ENCODE peak calls at places on chromosome 2, in four cellular contexts. F is mammary epithelial cell, A is endothelial cell of umbilical vein, C is PC-3. W is an unnamed sample.

GRCh38 chr2:35410431-35411061 is 945.0 kb upstream of the CRIM1 start:
- DNase-seq in F (peak), A (peak), C (peak), W (peak)

GRCh38 chr2:79219383-79219988 is 59.9 kb upstream of the REG3A start:
- DNase-seq in F (peak), A (peak), C (peak), W (peak)

GRCh38 chr2:16441431-16441830 is 224.2 kb downstream of the CYRIA start:
- DNase-seq in F (no peak), A (no peak), C (no peak), W (no peak)

GRCh38 chr2:38163006-38163405 is 87.1 kb upstream of the CYP1B1 start:
- DNase-seq in F (no peak), A (no peak), C (peak), W (no peak)

GRCh38 chr2:234483568-234484251 is 13.2 kb downstream of the ARL4C start:
- DNase-seq in F (no peak), A (no peak), C (no peak), W (no peak)

GRCh38 chr2:34161546-34161945 is 562.4 kb upstream of the FAM98A start:
- DNase-seq in F (no peak), A (no peak), C (peak), W (no peak)

GRCh38 chr2:1808921-1809551 is 64.7 kb upstream of the PXDN start:
- DNase-seq in F (no peak), A (no peak), C (no peak), W (no peak)

GRCh38 chr2:27320958-27321543 is 1.8 kb downstream of the MPV17 start:
- DNase-seq in F (peak), A (peak), C (peak), W (peak)

GRCh38 chr2:108535380-108535677 is 1.1 kb downstream of the LIMS1 start:
- DNase-seq in F (peak), A (no peak), C (peak), W (peak)

GRCh38 chr2:146312899-146313298 is 1531.9 kb upstream of the ACVR2A start:
- DNase-seq in F (no peak), A (peak), C (peak), W (no peak)

GRCh38 chr2:98504386-98505109 is 59.9 kb downstream of the INPP4A start:
- DNase-seq in F (no peak), A (peak), C (no peak), W (no peak)

GRCh38 chr2:98615481-98615880 is 7.1 kb downstream of the UNC50 start:
- DNase-seq in F (no peak), A (no peak), C (no peak), W (no peak)

GRCh38 chr2:241227635-241227993 is 39.1 kb downstream of the ANO7 start:
- DNase-seq in F (no peak), A (no peak), C (no peak), W (no peak)

GRCh38 chr2:216618785-216619184 is 14.4 kb upstream of the IGFBP2 start:
- DNase-seq in F (no peak), A (no peak), C (no peak), W (no peak)

GRCh38 chr2:18117592-18117991 is 239.1 kb downstream of the KCNS3 start:
- DNase-seq in F (peak), A (peak), C (peak), W (peak)

GRCh38 chr2:44178950-44179349 is 10.3 kb downstream of the PPM1B start:
- DNase-seq in F (no peak), A (no peak), C (no peak), W (no peak)

GRCh38 chr2:23711979-23712755 is 214.8 kb downstream of the ATAD2B start:
- DNase-seq in F (no peak), A (no peak), C (no peak), W (no peak)

GRCh38 chr2:201151127-201152074 is 31.5 kb upstream of the CASP10 start:
- DNase-seq in F (peak), A (peak), C (peak), W (no peak)

GRCh38 chr2:193627187-193627917 is 1432.6 kb upstream of the TMEFF2 start:
- DNase-seq in F (peak), A (no peak), C (no peak), W (peak)

GRCh38 chr2:154097823-154098398 is 226.2 kb downstream of the GALNT13 start:
- DNase-seq in F (peak), A (no peak), C (no peak), W (no peak)

GRCh38 chr2:100957971-100958653 is 44.0 kb upstream of the RPL31 start:
- DNase-seq in F (peak), A (no peak), C (peak), W (peak)

GRCh38 chr2:134601266-134601665 is 117.5 kb downstream of the TMEM163 start:
- DNase-seq in F (no peak), A (no peak), C (no peak), W (no peak)

GRCh38 chr2:199463000-199463692 is 5.4 kb upstream of the SATB2 start:
- DNase-seq in F (peak), A (peak), C (peak), W (peak)

GRCh38 chr2:95320986-95321767 is 24.0 kb downstream of the KCNIP3 start:
- DNase-seq in F (no peak), A (no peak), C (no peak), W (no peak)

GRCh38 chr2:113138428-113139322 is 11.3 kb downstream of the IL1RN start:
- DNase-seq in F (peak), A (peak), C (peak), W (peak)

GRCh38 chr2:121071058-121071504 is 213.9 kb downstream of the TFCP2L1 start:
- DNase-seq in F (no peak), A (peak), C (peak), W (peak)

GRCh38 chr2:8581601-8582041 is 100.2 kb upstream of the ID2 start:
- DNase-seq in F (no peak), A (no peak), C (no peak), W (no peak)

GRCh38 chr2:216299588-216299987 is 72.7 kb downstream of the MARCHF4 start:
- DNase-seq in F (peak), A (no peak), C (no peak), W (no peak)

GRCh38 chr2:224952942-224953657 is 89.2 kb downstream of the DOCK10 start:
- DNase-seq in F (no peak), A (no peak), C (no peak), W (no peak)
- H2AFZ ChIP-seq in F (no peak), A (no peak), C (no peak), W (no peak)

DNA sequence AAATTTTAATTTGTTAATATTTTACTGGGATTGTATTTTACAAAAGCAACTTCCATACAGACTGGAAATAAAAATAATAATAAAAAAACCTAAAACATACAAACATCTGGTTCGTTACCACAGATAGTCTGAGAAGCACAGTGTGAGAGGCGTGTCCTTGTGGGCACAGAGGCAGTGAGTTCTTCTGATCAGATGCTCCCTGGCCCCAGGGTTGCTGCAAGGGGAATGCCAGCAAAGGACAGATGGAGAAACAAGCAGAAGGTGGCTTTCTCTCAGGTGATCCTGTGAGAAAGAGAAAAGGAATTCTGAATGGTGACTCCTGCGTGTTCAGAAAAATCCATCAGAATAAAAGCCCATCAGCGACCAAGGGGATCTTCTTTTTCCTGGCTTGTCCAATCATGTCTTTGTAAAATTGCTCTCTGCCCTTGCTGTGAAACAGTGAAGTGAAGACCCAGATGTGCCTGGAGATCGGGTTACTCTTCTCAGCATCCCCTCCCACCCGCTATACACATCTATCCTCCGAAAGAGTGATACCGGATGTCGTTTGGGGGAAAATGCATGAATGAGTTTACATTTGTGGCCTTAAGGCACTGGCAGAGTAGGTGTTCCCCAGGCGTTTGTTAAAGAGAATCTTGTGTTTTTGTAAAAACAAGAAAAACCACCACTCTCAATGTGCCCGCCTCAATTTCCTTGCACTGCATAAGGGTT is 528.4 kb downstream of the CMPK2 start:
- DNase-seq in F (no peak), A (no peak), C (no peak), W (peak)
- TF ChIP-seq EZH2 in F (no peak), A (no peak), C (no peak), W (no peak)

DNA sequence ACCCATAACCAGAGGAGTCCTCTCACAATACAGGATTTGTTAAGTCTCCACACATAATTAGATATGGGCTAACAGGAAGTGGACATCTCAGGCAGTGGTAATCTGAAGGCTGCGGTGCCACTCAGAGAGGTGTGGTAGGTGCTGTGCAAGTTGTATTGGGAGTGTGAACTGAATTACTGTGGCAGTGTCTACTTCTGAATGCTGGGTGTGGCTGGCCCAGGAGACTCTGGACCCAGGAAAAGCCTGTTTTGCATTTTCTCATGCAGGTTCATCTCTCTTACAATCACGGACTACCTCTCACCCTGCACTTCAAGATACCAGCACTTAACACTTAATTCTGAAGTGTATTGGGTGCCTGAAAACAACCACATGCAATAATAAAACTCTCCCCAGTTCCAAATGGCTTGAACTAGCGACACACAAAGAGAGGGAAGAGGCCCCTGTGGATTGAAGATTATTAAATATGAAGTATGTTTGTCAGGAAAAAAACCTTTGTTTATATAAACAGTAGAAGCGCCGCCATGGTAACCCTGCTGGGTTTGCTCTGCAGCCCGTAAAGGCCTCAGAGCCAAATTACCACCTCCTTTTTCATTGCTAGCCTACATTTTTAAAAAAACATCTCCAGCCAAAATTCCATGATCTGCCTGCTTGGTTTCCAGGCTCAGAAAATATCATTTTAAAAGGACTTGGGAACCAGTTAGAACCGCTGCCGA is 77.5 kb downstream of the GFPT1 start:
- DNase-seq in F (no peak), A (peak), C (peak), W (peak)
- H2AFZ ChIP-seq in F (no peak), A (no peak), C (peak), W (no peak)

GRCh38 chr2:176075476-176075875 is 8.3 kb downstream of the EVX2 start:
- DNase-seq in F (no peak), A (no peak), C (no peak), W (peak)
- TF ChIP-seq EZH2 in F (peak), A (peak), C (no peak), W (no peak)

DNA sequence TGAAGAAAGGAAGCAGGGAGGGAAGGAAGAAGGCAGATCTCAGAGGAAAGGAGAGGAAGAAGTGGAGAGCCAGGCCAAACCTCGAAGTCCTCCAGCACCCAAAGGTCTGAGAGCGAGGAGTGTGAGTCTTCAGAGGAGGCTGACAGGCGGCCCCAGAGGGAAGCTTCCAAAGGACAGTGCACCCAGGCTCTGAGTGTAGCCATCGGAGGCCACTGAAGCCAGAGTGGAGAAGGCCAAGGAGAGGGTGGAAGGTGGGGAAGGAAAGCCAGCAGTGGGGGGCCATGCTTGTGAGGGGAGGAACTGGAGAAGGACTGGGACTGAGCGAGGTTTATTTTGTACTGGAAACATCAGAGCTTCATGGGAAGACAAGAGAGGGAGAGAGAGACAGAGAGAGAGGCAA is 6.0 kb downstream of the ATP6V1B1 start:
- DNase-seq in F (no peak), A (no peak), C (no peak), W (no peak)
- H2AFZ ChIP-seq in F (no peak), A (no peak), C (no peak), W (no peak)

DNA sequence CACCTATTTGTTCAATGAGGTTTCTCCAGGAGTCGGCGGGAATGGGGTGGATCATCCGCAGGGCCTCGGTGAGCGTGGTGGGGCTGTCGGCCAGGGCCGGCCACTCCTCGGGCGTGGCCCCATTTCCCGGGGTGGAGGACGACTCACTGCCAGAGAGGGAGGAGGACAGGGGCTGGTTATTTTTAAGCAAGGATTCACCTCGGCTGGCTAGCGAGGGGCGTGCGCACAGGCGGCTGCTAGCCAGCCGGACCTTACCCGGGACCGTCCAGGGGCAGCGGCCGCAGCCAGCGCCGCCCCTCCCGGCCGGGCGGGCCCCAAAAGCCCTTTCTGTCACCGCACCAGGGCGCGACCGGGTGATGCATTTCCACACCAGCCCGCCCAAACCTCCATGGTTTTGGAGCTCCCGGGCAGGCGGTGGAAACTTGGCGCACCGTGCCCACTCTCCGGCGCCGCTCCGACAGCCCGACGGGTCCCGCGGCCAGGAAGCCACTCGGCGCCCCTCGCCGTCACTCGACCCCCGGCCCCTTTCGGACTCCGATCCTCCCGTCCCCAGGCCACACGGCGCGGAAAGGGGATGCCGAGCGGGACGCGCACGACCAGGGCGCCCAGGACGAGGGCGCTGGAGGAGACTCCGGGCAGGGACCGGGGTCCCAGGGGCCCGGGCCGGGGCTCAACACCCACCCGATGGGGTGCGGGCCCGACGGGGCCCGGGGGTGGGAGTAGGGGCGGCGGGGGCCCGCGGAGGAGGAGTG is 57.2 kb downstream of the SNORC start:
- DNase-seq in F (peak), A (no peak), C (peak), W (no peak)
- TF ChIP-seq EZH2 in F (no peak), A (peak), C (no peak), W (peak)

DNA sequence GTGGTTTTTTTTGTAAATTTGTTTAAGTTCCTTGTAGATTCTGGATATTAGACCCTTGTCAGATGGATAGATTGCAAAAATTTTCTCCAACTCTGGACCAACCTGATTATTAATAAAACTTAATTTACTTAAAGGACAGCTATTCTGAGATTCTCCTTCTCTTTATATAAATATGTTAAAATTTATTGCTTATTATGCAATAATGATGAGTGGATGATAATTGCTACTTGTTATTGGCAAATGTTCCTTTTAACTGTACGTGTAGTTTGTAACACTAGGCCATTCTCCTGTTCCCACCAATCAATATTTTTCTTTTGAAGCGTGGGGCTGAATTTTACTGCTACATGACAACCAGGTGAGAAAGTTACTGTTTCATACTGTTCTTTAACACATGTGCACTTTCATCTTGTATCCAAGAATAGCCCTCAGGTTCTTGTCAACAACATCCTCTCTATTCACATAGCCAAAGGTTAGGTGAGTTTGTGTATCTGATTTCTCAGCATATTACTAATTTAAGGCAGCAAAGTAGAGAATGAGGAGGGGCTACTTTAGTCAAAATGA is 16.6 kb upstream of the STK17B start:
- DNase-seq in F (no peak), A (no peak), C (no peak), W (no peak)
- H2AFZ ChIP-seq in F (no peak), A (no peak), C (no peak), W (no peak)

GRCh38 chr2:29226808-29227207 is 111.6 kb downstream of the CLIP4 start:
- DNase-seq in F (no peak), A (no peak), C (no peak), W (no peak)

GRCh38 chr2:29228276-29228675 is 113.1 kb downstream of the CLIP4 start:
- DNase-seq in F (no peak), A (no peak), C (no peak), W (no peak)

GRCh38 chr2:29225814-29226213 is 110.6 kb downstream of the CLIP4 start:
- DNase-seq in F (no peak), A (no peak), C (no peak), W (no peak)

GRCh38 chr2:29224693-29225551 is 109.7 kb downstream of the CLIP4 start:
- DNase-seq in F (no peak), A (no peak), C (no peak), W (no peak)

GRCh38 chr2:29226375-29226774 is 111.2 kb downstream of the CLIP4 start:
- DNase-seq in F (no peak), A (no peak), C (no peak), W (no peak)
- TF ChIP-seq EZH2 in F (no peak), A (no peak), C (no peak), W (no peak)

W was measured in hepatocyte.